ENCODE peak calls at places on chromosomes 5 and 9, in six cellular contexts. T is GM12878, O is K562, H is HepG2, A is Panc1, C is H1. X is an unnamed sample.

GRCh38 chr5:178490935-178491632 is 99.1 kb downstream of the COL23A1 start:
- DNase-seq in T (no peak), O (no peak), H (no peak), A (no peak), C (no peak), X (no peak)

GRCh38 chr5:17928571-17928970 is 294.3 kb downstream of the TAF11L14 start:
- DNase-seq in T (no peak), O (no peak), H (no peak), A (no peak), C (no peak), X (no peak)

GRCh38 chr9:116191757-116192415 is 38.3 kb downstream of the PAPPA start:
- DNase-seq in T (no peak), O (no peak), H (peak), A (no peak), C (no peak), X (no peak)

GRCh38 chr5:139382781-139383180 is 316 bp downstream of the SLC23A1 start:
- DNase-seq in T (no peak), O (no peak), H (no peak), A (no peak), C (no peak), X (no peak)

GRCh38 chr5:68074048-68074632 is 141.4 kb upstream of the PIK3R1 start:
- DNase-seq in T (no peak), O (no peak), H (no peak), A (no peak), C (no peak), X (no peak)

GRCh38 chr5:141742866-141743651 is 61.0 kb upstream of the ARAP3 start:
- DNase-seq in T (no peak), O (peak), H (no peak), A (no peak), C (no peak), X (no peak)

GRCh38 chr9:2128611-2129010 is 113.5 kb downstream of the SMARCA2 start:
- DNase-seq in T (no peak), O (no peak), H (no peak), A (no peak), C (no peak), X (no peak)

GRCh38 chr9:71552480-71552879 is 215.8 kb downstream of the CEMIP2 start:
- DNase-seq in T (no peak), O (no peak), H (no peak), A (no peak), C (peak), X (no peak)

GRCh38 chr9:137809038-137809630 is 68.4 kb upstream of the CACNA1B start:
- DNase-seq in T (peak), O (no peak), H (no peak), A (no peak), C (no peak), X (no peak)
- TF ChIP-seq SIN3A in T (no peak), O (no peak), H (no peak), A (no peak), C (no peak), X (no peak)

GRCh38 chr9:777978-778377 is 63.5 kb upstream of the DMRT1 start:
- DNase-seq in T (no peak), O (no peak), H (no peak), A (no peak), C (no peak), X (no peak)
- H3K4me3 ChIP-seq in T (no peak), O (no peak), H (no peak), A (no peak), C (no peak), X (no peak)

GRCh38 chr5:159273923-159274322 is 10.8 kb downstream of the UBLCP1 start:
- DNase-seq in T (no peak), O (no peak), H (no peak), A (no peak), C (no peak), X (no peak)

DNA sequence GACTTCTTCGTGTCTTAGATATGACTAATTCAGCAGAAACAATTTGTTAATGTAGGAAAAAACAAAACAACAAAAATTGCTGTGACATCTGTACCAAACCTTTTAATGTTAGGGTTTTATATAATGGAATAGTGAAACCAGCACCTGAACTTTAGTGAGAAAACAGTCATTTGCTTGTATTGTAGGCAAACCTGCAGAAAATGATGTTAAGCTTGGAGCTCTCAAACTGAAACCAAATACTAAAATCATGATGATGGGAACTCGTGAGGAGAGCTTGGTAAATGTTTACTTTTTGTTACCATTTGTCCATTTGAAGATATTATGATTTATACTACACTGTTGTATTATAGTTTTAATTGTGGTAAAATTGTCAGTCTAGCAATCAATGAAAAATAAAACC is 6.6 kb downstream of the UBLCP1 start:
- DNase-seq in T (no peak), O (no peak), H (no peak), A (no peak), C (no peak), X (no peak)
- TF ChIP-seq SIN3A in T (no peak), O (no peak), H (no peak), A (no peak), C (no peak), X (no peak)

GRCh38 chr9:5798581-5798980 is 34.3 kb downstream of the ERMP1 start:
- DNase-seq in T (no peak), O (no peak), H (no peak), A (no peak), C (no peak), X (no peak)

GRCh38 chr9:5796298-5796697 is 36.6 kb downstream of the ERMP1 start:
- DNase-seq in T (no peak), O (no peak), H (no peak), A (no peak), C (no peak), X (no peak)

GRCh38 chr9:5800969-5801738 is 31.8 kb downstream of the ERMP1 start:
- DNase-seq in T (no peak), O (no peak), H (no peak), A (no peak), C (no peak), X (no peak)

GRCh38 chr9:5801739-5802113 is 31.2 kb downstream of the ERMP1 start:
- DNase-seq in T (no peak), O (no peak), H (no peak), A (no peak), C (no peak), X (no peak)

DNA sequence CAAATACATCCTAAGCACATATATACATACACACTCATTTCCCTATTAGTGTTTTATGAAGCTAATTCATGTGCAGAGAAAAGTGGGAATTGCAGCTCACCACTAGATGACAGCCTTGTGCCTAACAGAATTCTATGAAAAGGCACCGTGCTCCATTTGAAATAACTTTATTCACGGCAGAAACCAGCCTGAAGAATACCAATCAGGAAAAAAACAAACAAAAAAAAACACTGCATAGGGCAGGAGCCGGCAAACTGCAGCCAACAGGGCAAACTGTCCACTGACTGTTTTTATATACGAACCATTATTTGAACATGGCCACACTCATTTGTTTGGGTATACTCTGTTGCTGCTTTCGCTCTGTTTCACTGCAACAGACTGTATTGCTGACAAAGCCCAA is 33.6 kb downstream of the ERMP1 start:
- DNase-seq in T (no peak), O (no peak), H (peak), A (peak), C (no peak), X (peak)
- H3K4me3 ChIP-seq in T (no peak), O (no peak), H (no peak), A (no peak), C (no peak), X (no peak)

GRCh38 chr5:80255425-80255751 is 460 bp downstream of the SERINC5 start:
- DNase-seq in T (no peak), O (peak), H (no peak), A (no peak), C (no peak), X (no peak)
- TF ChIP-seq SIN3A in T (no peak), O (no peak), H (peak), A (no peak), C (peak), X (no peak)

GRCh38 chr5:169174923-169175322 is 126.0 kb downstream of the SLIT3 start:
- DNase-seq in T (no peak), O (no peak), H (no peak), A (no peak), C (no peak), X (no peak)
- H3K4me3 ChIP-seq in T (no peak), O (no peak), H (no peak), A (no peak), C (no peak), X (no peak)

GRCh38 chr5:108193021-108193795 is 188.7 kb downstream of the FBXL17 start:
- DNase-seq in T (no peak), O (no peak), H (no peak), A (no peak), C (no peak), X (no peak)
- TF ChIP-seq SIN3A in T (no peak), O (no peak), H (no peak), A (no peak), C (no peak), X (no peak)

GRCh38 chr5:122354293-122354692 is 42.3 kb downstream of the SNCAIP start:
- DNase-seq in T (no peak), O (no peak), H (no peak), A (no peak), C (peak), X (no peak)
- H3K4me3 ChIP-seq in T (no peak), O (no peak), H (no peak), A (no peak), C (peak), X (no peak)

X was measured in HCT116.